ENCODE peak calls at places on chromosome 16, in ten cellular contexts. O, E, M, S, X, H, B, K, D and T are unnamed samples.

GRCh38 chr16:30659507-30660423 is 1.5 kb downstream of the FBRS start:
- DNase-seq in D (no peak), X (peak), M (no peak), S (no peak), K (no peak), B (peak), H (no peak), O (no peak), E (peak), T (no peak)

GRCh38 chr16:73166394-73166971 is 118.6 kb upstream of the ZFHX3 start:
- DNase-seq in O (no peak), M (no peak), K (no peak), H (no peak), B (no peak), X (no peak), E (no peak), D (no peak), S (no peak), T (no peak)

GRCh38 chr16:13138528-13138927 is 237.1 kb downstream of the SHISA9 start:
- DNase-seq in O (no peak), M (no peak), K (no peak), S (no peak), D (no peak), E (no peak), X (no peak), H (no peak), B (no peak), T (no peak)

GRCh38 chr16:84198401-84198800 is 7.4 kb downstream of the ADAD2 start:
- DNase-seq in H (peak), K (no peak), S (peak), O (no peak), B (no peak), X (peak), M (no peak), D (no peak), E (no peak), T (no peak)

GRCh38 chr16:10930755-10931093 is 11.5 kb downstream of the DEXI start:
- DNase-seq in M (no peak), B (no peak), S (no peak), E (no peak), H (no peak), O (no peak), D (no peak), X (peak), K (no peak), T (no peak)

GRCh38 chr16:69330286-69331109 is at the start of gene PDF:
- DNase-seq in M (peak), X (peak), O (peak), B (peak), D (peak), K (peak), H (peak), S (peak), E (peak), T (peak)

GRCh38 chr16:4694664-4695451 is 1.5 kb downstream of the NUDT16L1 start:
- DNase-seq in S (no peak), D (no peak), K (no peak), X (no peak), B (no peak), H (no peak), M (no peak), O (peak), E (no peak), T (no peak)

GRCh38 chr16:3065069-3065741 is at the start of gene IL32:
- DNase-seq in X (no peak), M (no peak), B (peak), S (peak), H (peak), E (peak), K (peak), O (peak), D (peak), T (no peak)

GRCh38 chr16:73189132-73189531 is 141.2 kb upstream of the ZFHX3 start:
- DNase-seq in E (no peak), K (no peak), S (no peak), O (no peak), M (no peak), B (no peak), X (no peak), H (no peak), D (no peak), T (no peak)

GRCh38 chr16:53090591-53091507 is 36.1 kb downstream of the CHD9 start:
- DNase-seq in D (peak), M (peak), X (peak), E (peak), O (peak), S (peak), K (peak), H (peak), B (peak), T (no peak)

GRCh38 chr16:77679901-77680300 is 42.4 kb upstream of the NUDT7 start:
- DNase-seq in D (no peak), O (no peak), K (no peak), M (no peak), B (peak), H (no peak), E (no peak), S (peak), X (no peak), T (no peak)

GRCh38 chr16:21626659-21627277 is 25.6 kb downstream of the IGSF6 start:
- DNase-seq in B (no peak), S (peak), X (no peak), O (peak), M (no peak), D (peak), E (peak), H (peak), K (no peak), T (peak)

DNA sequence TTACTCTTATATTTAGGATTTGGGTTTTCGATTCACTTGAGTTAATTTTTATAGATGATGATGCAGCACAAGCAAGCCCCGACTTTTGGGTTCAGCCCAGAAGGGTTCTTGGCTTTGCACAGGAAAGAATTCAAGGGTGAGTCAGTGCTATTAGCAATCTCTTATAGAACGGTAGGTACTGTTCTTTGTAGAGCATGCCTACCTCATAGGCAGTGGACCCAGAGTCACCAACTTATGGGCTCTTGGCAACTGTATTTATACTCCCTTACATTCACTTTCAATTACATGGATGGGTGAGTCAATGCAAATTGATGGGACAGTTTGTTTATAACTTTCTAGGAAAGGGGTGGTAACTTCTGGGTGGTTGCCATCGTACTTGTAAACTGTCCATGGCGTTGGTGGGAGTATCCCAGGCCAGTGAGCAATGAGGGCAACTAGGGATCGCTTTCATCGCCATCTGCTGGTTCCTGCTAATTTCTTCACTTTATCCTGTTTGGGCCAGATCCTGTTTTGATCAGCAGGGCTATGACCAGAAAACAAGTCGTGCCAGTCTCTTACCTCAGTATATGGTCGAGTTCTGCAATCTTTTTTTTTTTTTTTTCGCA is 362.6 kb downstream of the CNTNAP4 start:
- DNase-seq in E (no peak), D (peak), O (no peak), B (peak), X (peak), S (no peak), K (no peak), M (no peak), H (no peak), T (no peak)
- TF ChIP-seq CTCF in E (no peak), D (no peak), O (no peak), B (peak), X (no peak), S (no peak), K (no peak), M (no peak), H (peak), T (peak)

GRCh38 chr16:57667526-57668258 is 414 bp upstream of the ADGRG3 start:
- DNase-seq in O (peak), M (no peak), H (peak), X (no peak), B (no peak), D (no peak), E (no peak), S (no peak), K (no peak), T (no peak)
- TF ChIP-seq CTCF in O (no peak), M (no peak), H (peak), X (peak), B (peak), D (no peak), E (peak), S (no peak), K (no peak), T (peak)

GRCh38 chr16:70480127-70481105 is 26.0 kb downstream of the FCSK start:
- DNase-seq in S (no peak), E (no peak), B (no peak), M (no peak), X (no peak), D (no peak), H (no peak), K (no peak), O (no peak), T (no peak)
- TF ChIP-seq CTCF in S (no peak), E (no peak), B (no peak), M (no peak), X (no peak), D (no peak), H (no peak), K (no peak), O (no peak), T (no peak)

GRCh38 chr16:6032438-6032837 is 934.8 kb upstream of the EEF2KMT start:
- DNase-seq in B (no peak), X (no peak), K (no peak), M (no peak), D (no peak), H (no peak), E (no peak), S (no peak), O (no peak), T (no peak)
- TF ChIP-seq CTCF in B (no peak), X (no peak), K (no peak), M (no peak), D (no peak), H (no peak), E (no peak), S (no peak), O (no peak), T (peak)

GRCh38 chr16:66274335-66275110 is 92.0 kb upstream of the CDH5 start:
- DNase-seq in B (peak), H (no peak), S (no peak), E (peak), D (no peak), M (no peak), K (no peak), O (no peak), X (no peak), T (peak)
- TF ChIP-seq CTCF in B (peak), H (peak), S (peak), E (peak), D (no peak), M (no peak), K (peak), O (peak), X (peak), T (peak)

GRCh38 chr16:81198635-81199034 is 39.9 kb upstream of the BCO1 start:
- DNase-seq in E (no peak), X (no peak), H (no peak), D (no peak), S (no peak), M (no peak), O (no peak), K (no peak), B (no peak), T (no peak)
- TF ChIP-seq CTCF in E (no peak), X (no peak), H (peak), D (no peak), S (peak), M (no peak), O (no peak), K (no peak), B (no peak), T (no peak)

GRCh38 chr16:86809458-86809955 is 231.2 kb downstream of the FOXL1 start:
- DNase-seq in X (no peak), B (no peak), M (no peak), H (peak), E (peak), D (no peak), O (no peak), S (peak), K (no peak), T (no peak)
- TF ChIP-seq CTCF in X (no peak), B (no peak), M (no peak), H (peak), E (no peak), D (no peak), O (no peak), S (no peak), K (no peak), T (no peak)